ENCODE peak calls at places on chromosome 7, in seven cellular contexts. V is GM12864, M is HFFc6, H is NCI-H1694 treated with DMSO at 0.1 percent for 48 hours, B is H9, N is GF-D8, R is Calu3. G is an unnamed sample.

GRCh38 chr7:92547579-92547978 is 19.0 kb downstream of the RBM48 start:
- DNase-seq in R (no peak), N (no peak), M (no peak), V (no peak), H (no peak), B (no peak), G (no peak)

GRCh38 chr7:120993011-120993574 is 4.6 kb downstream of the CPED1 start:
- DNase-seq in H (no peak), B (no peak), R (no peak), N (no peak), V (no peak), M (no peak), G (no peak)

GRCh38 chr7:35839860-35840854 is 39.3 kb downstream of the SEPTIN7 start:
- DNase-seq in V (no peak), B (no peak), R (no peak), N (no peak), M (peak), H (no peak), G (peak)

GRCh38 chr7:19589436-19589835 is 119.4 kb downstream of the POLR1F start:
- DNase-seq in H (no peak), V (no peak), B (no peak), N (no peak), M (no peak), R (no peak), G (no peak)

GRCh38 chr7:45057853-45058252 is 30.9 kb downstream of the NACAD start:
- DNase-seq in H (no peak), V (no peak), N (no peak), R (no peak), M (no peak), B (no peak), G (no peak)

GRCh38 chr7:6159524-6160011 is 112.9 kb downstream of the CYTH3 start:
- DNase-seq in H (no peak), M (no peak), R (no peak), B (no peak), N (no peak), V (no peak), G (peak)

GRCh38 chr7:29285451-29285807 is 90.9 kb downstream of the CHN2 start:
- DNase-seq in M (peak), N (no peak), R (peak), H (no peak), B (no peak), V (peak), G (peak)

GRCh38 chr7:91892821-91893340 is 12.4 kb upstream of the MTERF1 start:
- DNase-seq in N (no peak), H (no peak), B (no peak), M (peak), R (no peak), V (no peak), G (no peak)

GRCh38 chr7:107147464-107148214 is 21.2 kb upstream of the HBP1 start:
- DNase-seq in B (no peak), H (peak), R (peak), V (no peak), M (peak), N (no peak), G (peak)

GRCh38 chr7:87628780-87629569 is 777 bp downstream of the RUNDC3B start:
- DNase-seq in H (no peak), R (peak), B (peak), V (no peak), N (no peak), M (no peak), G (peak)

GRCh38 chr7:92071032-92071431 is 63.2 kb downstream of the CYP51A1 start:
- DNase-seq in N (no peak), B (no peak), H (no peak), M (no peak), R (no peak), V (no peak), G (no peak)

GRCh38 chr7:144452064-144452463 is 48.6 kb upstream of the NOBOX start:
- DNase-seq in V (no peak), B (no peak), R (no peak), N (no peak), H (no peak), M (no peak), G (no peak)

GRCh38 chr7:159032310-159032709 is 112.4 kb downstream of the VIPR2 start:
- DNase-seq in H (no peak), N (no peak), V (no peak), M (no peak), R (no peak), B (no peak), G (no peak)

GRCh38 chr7:74483402-74484336 is 30.0 kb downstream of the GTF2IRD1 start:
- DNase-seq in N (no peak), R (no peak), B (no peak), M (peak), H (no peak), V (no peak), G (no peak)

GRCh38 chr7:150399861-150400778 is 21.0 kb downstream of the ZNF775 start:
- DNase-seq in R (peak), V (no peak), H (no peak), B (peak), M (peak), N (no peak), G (peak)

GRCh38 chr7:133530682-133531081 is 277.8 kb downstream of the EXOC4 start:
- DNase-seq in M (peak), H (no peak), V (no peak), R (no peak), N (no peak), B (no peak), G (no peak)

GRCh38 chr7:158911145-158911544 is 54.8 kb downstream of the DYNC2I1 start:
- DNase-seq in V (no peak), H (no peak), N (no peak), B (no peak), M (no peak), R (no peak), G (no peak)

GRCh38 chr7:143492799-143493568 is 15.3 kb downstream of the TAS2R41 start:
- DNase-seq in V (no peak), N (no peak), R (no peak), B (no peak), H (no peak), M (peak), G (peak)

GRCh38 chr7:15626041-15626440 is 60.4 kb downstream of the MEOX2 start:
- DNase-seq in M (no peak), H (no peak), B (no peak), V (no peak), R (no peak), N (no peak), G (no peak)

GRCh38 chr7:20214787-20215669 is 2.2 kb downstream of the MACC1 start:
- DNase-seq in V (no peak), B (no peak), H (no peak), R (peak), N (no peak), M (no peak), G (peak)